ENCODE peak calls at places on chromosomes 11 and 22, in five cellular contexts. F, P, Z, E and W are unnamed samples.

GRCh38 chr11:65487467-65488272 is 11.2 kb upstream of the MALAT1 start:
- DNase-seq in F (peak; percentile 100), P (peak; percentile 90), E (peak; percentile 99), Z (no peak), W (peak; percentile 99)

GRCh38 chr11:15625691-15626090 is 511.0 kb downstream of the INSC start:
- DNase-seq in P (no peak), E (no peak), F (no peak), Z (no peak), W (no peak)

GRCh38 chr11:36577859-36578258 is 10.1 kb downstream of the RAG1 start:
- DNase-seq in P (no peak), F (no peak), Z (no peak), E (no peak), W (no peak)

GRCh38 chr22:36317658-36318271 is 64.8 kb downstream of the APOL1 start:
- DNase-seq in E (no peak), P (no peak), Z (no peak), F (no peak), W (no peak)

GRCh38 chr11:63835156-63835540 is 3.8 kb upstream of the MARK2 start:
- DNase-seq in F (no peak), E (no peak), P (no peak), Z (no peak), W (no peak)

GRCh38 chr11:62842171-62842717 is 2.9 kb upstream of the WDR74 start:
- DNase-seq in F (no peak), E (no peak), Z (no peak), P (no peak), W (no peak)

GRCh38 chr11:94519478-94520084 is 7.3 kb downstream of the C11orf97 start:
- DNase-seq in F (peak; percentile 38), E (no peak), P (peak; percentile 21), Z (no peak), W (no peak)

GRCh38 chr22:25623310-25623734 is 58.8 kb downstream of the GRK3 start:
- DNase-seq in Z (peak; percentile 93), F (no peak), P (no peak), E (no peak), W (no peak)

GRCh38 chr22:26894766-26895485 is 237.5 kb downstream of the MIAT start:
- DNase-seq in F (peak; percentile 88), P (no peak), E (peak; percentile 37), Z (no peak), W (peak; percentile 82)

GRCh38 chr22:48483764-48484528 is 1343.7 kb downstream of the BRD1 start:
- DNase-seq in E (no peak), Z (no peak), P (no peak), F (no peak), W (no peak)

GRCh38 chr11:113449743-113450142 is 25.5 kb downstream of the DRD2 start:
- DNase-seq in Z (no peak), F (no peak), P (no peak), E (no peak), W (no peak)

GRCh38 chr11:119415966-119416365 is 7.0 kb downstream of the THY1 start:
- DNase-seq in E (no peak), Z (no peak), F (no peak), P (no peak), W (no peak)

GRCh38 chr11:65132988-65133700 is 1.2 kb downstream of the SYVN1 start:
- DNase-seq in P (peak; percentile 71), Z (no peak), E (peak; percentile 47), F (peak; percentile 19), W (peak; percentile 42)

DNA sequence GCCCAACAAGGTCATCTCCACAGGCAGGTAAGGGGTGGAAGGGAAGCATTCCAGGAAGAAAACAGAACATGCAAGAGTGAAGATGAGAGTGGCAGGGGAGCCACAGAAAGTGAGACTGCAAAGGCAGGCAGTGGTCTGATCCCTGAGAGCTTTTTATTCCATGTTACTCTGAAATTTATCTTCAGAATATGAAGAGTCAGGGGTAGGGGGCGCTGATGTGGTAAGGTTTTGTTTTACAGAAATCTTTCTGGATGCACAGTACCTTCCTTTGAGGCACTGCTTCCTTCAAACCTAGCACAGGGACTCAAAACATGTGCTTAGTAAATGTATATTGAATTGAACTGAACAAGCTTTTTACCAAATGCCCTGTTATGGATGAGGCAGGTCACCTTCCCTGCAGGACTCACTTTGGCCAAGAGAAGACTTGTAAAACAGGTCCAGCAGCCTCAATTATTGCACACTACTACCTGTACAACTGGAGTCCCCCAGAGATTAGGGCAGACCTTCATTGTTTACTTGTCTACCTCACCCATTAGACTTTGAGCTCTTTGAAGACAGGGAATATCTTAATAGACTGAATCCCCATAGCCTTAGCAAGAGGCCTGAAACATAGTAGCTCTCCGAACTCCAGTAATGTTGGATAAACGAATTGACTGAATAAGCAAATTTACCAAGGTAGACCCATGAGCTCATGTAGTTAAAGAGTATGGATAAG is 2.2 kb downstream of the PAK1 start:
- DNase-seq in P (no peak), Z (no peak), E (peak; percentile 33), F (no peak), W (peak; percentile 15)
- TF ChIP-seq MYC in P (no peak), Z (no peak), E (no peak), F (no peak), W (no peak)

GRCh38 chr22:43008921-43009320 is 6.0 kb downstream of the PACSIN2 start:
- DNase-seq in E (no peak), Z (no peak), F (no peak), P (no peak), W (no peak)
- H3K27ac ChIP-seq in E (no peak overlapping the region), Z (no peak overlapping the region), F (no peak overlapping the region), P (no peak overlapping the region), W (peak overlapping the region; percentile 2)

DNA sequence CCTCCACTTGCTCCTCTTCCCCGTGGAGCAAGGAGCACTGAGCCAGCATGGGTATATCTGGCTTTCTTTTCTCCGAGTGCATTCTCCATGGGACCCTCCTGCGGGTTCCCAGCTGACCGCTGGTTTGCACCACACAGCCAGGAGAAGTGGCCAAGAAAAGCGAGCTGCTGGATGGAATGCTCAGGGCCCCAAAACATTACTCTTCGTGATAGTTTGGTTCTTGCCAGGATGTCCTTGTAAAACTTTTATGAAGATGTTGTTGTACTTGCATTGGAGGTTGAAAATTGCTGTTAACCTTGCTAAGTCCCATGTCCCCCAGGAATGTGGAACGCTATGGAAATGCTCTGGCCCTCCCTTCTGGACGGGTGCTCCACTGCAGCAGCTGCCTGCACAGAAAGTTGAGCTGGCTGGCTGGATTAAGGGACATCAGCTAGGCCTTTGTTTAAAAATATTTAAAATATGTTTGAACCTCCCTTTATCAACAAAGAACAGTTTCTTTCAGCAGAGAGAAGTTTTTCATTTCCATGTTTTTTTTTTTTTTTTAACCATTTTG is 68.7 kb downstream of the ZNRF3 start:
- DNase-seq in F (no peak), E (peak; percentile 65), Z (no peak), P (no peak), W (no peak)
- TF ChIP-seq MYC in F (no peak), E (no peak), Z (no peak), P (no peak), W (no peak)

GRCh38 chr11:35139883-35140282 is 912 bp downstream of the CD44 start:
- DNase-seq in E (no peak), F (no peak), P (no peak), Z (no peak), W (no peak)
- H3K27ac ChIP-seq in E (no peak overlapping the region), F (no peak overlapping the region), P (no peak overlapping the region), Z (peak overlapping the region; percentile 68), W (peak overlapping the region; percentile 96)

DNA sequence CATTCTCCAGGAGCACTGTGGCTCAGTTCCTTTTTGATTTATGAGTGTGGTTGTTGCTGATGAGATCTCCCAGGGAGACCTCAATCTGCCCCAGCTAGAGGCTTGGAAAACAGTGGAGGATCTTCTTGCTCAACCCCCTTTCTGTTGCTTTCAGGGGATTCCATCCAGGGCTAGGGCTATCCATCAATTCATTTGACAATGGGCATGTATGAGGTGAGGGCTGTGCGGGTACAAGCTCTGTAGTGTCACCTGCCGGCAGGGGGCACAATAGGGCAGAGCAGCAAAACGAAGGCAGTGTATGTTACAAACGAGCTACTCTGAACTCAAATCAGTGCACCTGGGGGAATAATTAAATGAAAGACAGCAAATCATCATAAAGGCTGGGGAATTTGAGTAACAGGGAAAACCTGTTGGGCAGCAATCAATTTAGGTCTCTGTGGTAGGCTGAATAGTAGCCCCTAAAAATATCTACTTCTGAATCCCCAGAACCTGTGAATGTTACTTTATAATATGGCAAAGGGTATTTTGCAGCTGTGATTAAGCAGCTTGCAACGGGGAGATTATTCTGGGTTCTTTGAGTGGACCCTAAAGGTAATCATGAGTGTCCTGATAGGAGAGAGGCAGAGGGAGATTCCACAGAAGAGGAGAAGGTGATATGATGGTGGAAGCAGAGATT is 170.3 kb upstream of the ZBED5 start:
- DNase-seq in F (peak; percentile 52), E (peak; percentile 34), P (peak; percentile 54), Z (no peak), W (peak; percentile 44)
- TF ChIP-seq MYC in F (no peak), E (no peak), P (no peak), Z (no peak), W (no peak)

DNA sequence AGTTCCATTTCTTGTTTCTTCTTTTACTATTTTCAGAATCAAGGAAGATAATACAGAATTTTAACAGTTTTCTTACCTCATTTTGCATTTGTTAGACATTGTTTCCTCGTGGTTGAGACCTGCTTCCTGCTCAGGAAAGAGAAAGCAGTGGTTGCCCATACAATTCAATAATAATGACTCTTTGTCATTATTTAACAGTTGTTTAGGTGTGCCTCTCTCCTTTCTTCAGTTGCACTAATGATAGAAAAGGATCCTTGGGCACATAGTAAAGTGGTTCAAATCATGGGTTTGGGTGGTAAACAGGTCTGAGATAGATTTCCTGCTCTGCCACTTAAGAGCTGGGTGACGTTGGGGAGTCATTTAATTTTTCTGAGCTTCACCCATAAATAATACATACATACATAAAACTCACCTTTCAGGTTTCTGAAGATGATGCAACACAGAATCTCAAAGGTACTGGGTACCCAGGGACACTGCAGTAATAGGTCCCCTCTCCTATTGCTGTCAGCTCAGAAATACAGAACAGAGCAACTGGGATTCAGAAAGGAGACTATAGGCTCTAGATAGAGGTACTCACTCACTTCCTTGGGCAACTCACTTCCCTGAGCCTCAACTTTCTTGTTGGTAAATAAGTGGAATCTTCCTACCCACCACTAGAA is 34.8 kb downstream of the CD44 start:
- DNase-seq in Z (no peak), E (no peak), F (no peak), P (no peak), W (no peak)
- H3K27ac ChIP-seq in Z (peak overlapping the region; percentile 38), E (no peak overlapping the region), F (peak overlapping the region; percentile 26), P (no peak overlapping the region), W (peak overlapping the region; percentile 81)

GRCh38 chr11:108748971-108749370 is 84.1 kb downstream of the DDX10 start:
- DNase-seq in P (no peak), Z (no peak), F (no peak), E (no peak), W (no peak)

GRCh38 chr11:108743851-108744250 is 79.0 kb downstream of the DDX10 start:
- DNase-seq in Z (no peak), F (no peak), E (no peak), P (no peak), W (no peak)
- TF ChIP-seq MYC in Z (no peak), F (no peak), E (no peak), P (no peak), W (no peak)

DNA sequence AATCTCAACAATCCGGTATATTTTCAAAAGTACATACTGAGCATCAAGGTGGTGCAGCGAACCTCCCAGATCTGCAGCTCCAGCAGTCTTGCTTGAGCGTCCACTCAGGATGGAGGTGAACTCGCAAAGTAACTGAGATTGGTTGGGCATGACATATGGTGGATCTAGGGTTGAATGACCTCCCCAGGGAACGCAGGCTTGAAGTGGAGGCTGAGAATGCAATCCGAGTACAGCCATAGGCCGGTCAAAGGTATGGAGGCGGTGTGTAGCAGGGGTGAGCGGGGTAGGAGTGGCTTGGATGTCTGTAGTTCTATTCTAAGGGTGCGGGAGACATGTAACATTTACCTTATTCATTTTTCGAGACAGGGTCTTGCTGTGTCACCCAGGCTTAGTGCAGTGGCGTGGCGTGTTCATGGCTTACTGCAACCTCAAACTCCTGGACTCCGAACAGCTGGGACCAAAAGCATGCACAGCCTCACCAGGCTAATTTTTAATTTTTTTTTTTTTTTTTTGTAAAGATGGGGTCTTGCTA is 631 bp upstream of the C22orf39 start:
- DNase-seq in F (no peak), P (peak; percentile 86), Z (no peak), E (peak; percentile 55), W (peak; percentile 31)
- H3K27ac ChIP-seq in F (peak overlapping the region; percentile 31), P (peak overlapping the region; percentile 86), Z (peak overlapping the region; percentile 85), E (peak overlapping the region; percentile 84), W (peak overlapping the region; percentile 97)